ENCODE peak calls at places on chromosomes 16 and 17, in ten cellular contexts. One of them, this sample, is unnamed.

GRCh38 chr17:73360961-73361761 is 49.4 kb upstream of the CDC42EP4 start:
- DNase-seq in H54: no peak
- DNase-seq in right lobe of liver: no peak
- DNase-seq in sigmoid colon: no peak
- DNase-seq in IMR-90: no peak
- DNase-seq in testis: no peak
- DNase-seq in A549: no peak
- DNase-seq in breast epithelium: no peak
- DNase-seq in gastrocnemius medialis: no peak
- DNase-seq in GM12891: no peak
- DNase-seq in this sample: no peak

GRCh38 chr17:51120357-51120738 is 320 bp downstream of the SPAG9 start:
- DNase-seq in IMR-90: peak; percentile 14
- DNase-seq in H54: peak; percentile 47
- DNase-seq in sigmoid colon: peak; percentile 81
- DNase-seq in breast epithelium: no peak
- DNase-seq in right lobe of liver: no peak
- DNase-seq in A549: peak; percentile 55
- DNase-seq in testis: peak; percentile 53
- DNase-seq in GM12891: peak; percentile 44
- DNase-seq in gastrocnemius medialis: peak; percentile 54
- DNase-seq in this sample: no peak

GRCh38 chr17:6708357-6708961 is 4.7 kb downstream of the SLC13A5 start:
- DNase-seq in H54: no peak
- DNase-seq in gastrocnemius medialis: no peak
- DNase-seq in breast epithelium: no peak
- DNase-seq in testis: peak; percentile 2
- DNase-seq in sigmoid colon: no peak
- DNase-seq in IMR-90: no peak
- DNase-seq in right lobe of liver: peak; percentile 81
- DNase-seq in A549: no peak
- DNase-seq in GM12891: no peak
- DNase-seq in this sample: no peak

GRCh38 chr16:29777576-29778360 is at the start of gene ZG16:
- DNase-seq in breast epithelium: no peak
- DNase-seq in A549: no peak
- DNase-seq in testis: no peak
- DNase-seq in GM12891: no peak
- DNase-seq in gastrocnemius medialis: no peak
- DNase-seq in H54: no peak
- DNase-seq in right lobe of liver: no peak
- DNase-seq in IMR-90: no peak
- DNase-seq in sigmoid colon: no peak
- DNase-seq in this sample: no peak

GRCh38 chr17:46769531-46770438 is 48.7 kb downstream of the WNT3 start:
- DNase-seq in right lobe of liver: no peak
- DNase-seq in gastrocnemius medialis: no peak
- DNase-seq in IMR-90: no peak
- DNase-seq in A549: no peak
- DNase-seq in testis: no peak
- DNase-seq in GM12891: no peak
- DNase-seq in breast epithelium: no peak
- DNase-seq in H54: no peak
- DNase-seq in sigmoid colon: no peak
- DNase-seq in this sample: peak; percentile 51

GRCh38 chr17:70622382-70623260 is 453.3 kb downstream of the KCNJ2 start:
- DNase-seq in H54: peak; percentile 19
- DNase-seq in A549: peak; percentile 34
- DNase-seq in right lobe of liver: no peak
- DNase-seq in sigmoid colon: peak; percentile 58
- DNase-seq in testis: peak; percentile 31
- DNase-seq in IMR-90: peak; percentile 18
- DNase-seq in breast epithelium: no peak
- DNase-seq in GM12891: no peak
- DNase-seq in gastrocnemius medialis: peak; percentile 34
- DNase-seq in this sample: peak; percentile 1

GRCh38 chr16:58011652-58012051 is 10.4 kb downstream of the USB1 start:
- DNase-seq in IMR-90: peak; percentile 83
- DNase-seq in sigmoid colon: no peak
- DNase-seq in breast epithelium: no peak
- DNase-seq in A549: no peak
- DNase-seq in testis: no peak
- DNase-seq in GM12891: no peak
- DNase-seq in gastrocnemius medialis: no peak
- DNase-seq in H54: no peak
- DNase-seq in right lobe of liver: no peak
- DNase-seq in this sample: no peak

GRCh38 chr16:50460538-50461399 is 87.4 kb upstream of the NKD1 start:
- DNase-seq in H54: no peak
- DNase-seq in sigmoid colon: peak; percentile 33
- DNase-seq in GM12891: no peak
- DNase-seq in gastrocnemius medialis: no peak
- DNase-seq in right lobe of liver: peak; percentile 69
- DNase-seq in breast epithelium: no peak
- DNase-seq in A549: no peak
- DNase-seq in testis: no peak
- DNase-seq in IMR-90: no peak
- DNase-seq in this sample: no peak

GRCh38 chr16:29852654-29853053 is 10.4 kb downstream of the CDIPT start:
- DNase-seq in testis: no peak
- DNase-seq in breast epithelium: no peak
- DNase-seq in IMR-90: peak; percentile 72
- DNase-seq in sigmoid colon: peak; percentile 76
- DNase-seq in right lobe of liver: no peak
- DNase-seq in H54: no peak
- DNase-seq in A549: no peak
- DNase-seq in gastrocnemius medialis: no peak
- DNase-seq in GM12891: no peak
- DNase-seq in this sample: no peak

DNA sequence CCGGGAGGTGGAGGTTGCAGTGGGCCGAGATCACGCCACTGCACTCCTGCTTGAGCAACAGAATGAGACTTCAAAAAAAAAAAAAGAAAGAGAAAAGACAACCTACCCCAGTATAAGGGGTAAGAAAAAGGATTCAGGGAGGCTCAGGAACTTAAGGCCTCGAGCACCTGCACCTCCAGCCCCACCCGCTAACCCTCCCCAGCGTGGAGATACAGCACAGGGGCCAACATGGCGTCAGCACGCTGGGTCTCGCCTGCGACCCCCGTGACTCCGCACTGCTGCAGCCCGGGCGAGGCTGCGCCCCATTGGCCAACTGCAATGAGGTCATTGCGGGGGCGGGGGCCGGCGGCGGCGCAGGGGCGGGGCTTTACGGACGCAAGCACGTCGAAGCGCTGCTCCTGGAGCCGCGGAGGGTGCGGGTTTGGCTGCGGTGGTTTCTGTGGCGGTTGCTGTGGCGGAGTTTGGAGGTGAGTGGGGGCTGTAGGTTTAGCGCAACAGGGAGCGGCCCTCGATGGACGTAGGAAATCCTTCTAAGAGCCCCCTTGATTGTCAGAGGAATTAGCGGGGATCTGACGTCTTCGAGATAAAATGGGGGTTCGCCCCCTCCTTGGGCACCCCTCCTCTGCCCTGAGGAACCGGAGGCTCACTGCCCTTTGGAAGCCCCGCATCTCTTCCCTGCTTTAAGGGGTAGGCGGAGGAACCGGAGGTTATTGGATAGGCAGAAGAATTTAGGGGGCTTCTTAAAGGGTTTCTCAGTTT is at the start of gene ATP6V0A1:
- DNase-seq in gastrocnemius medialis: peak; percentile 96
- DNase-seq in IMR-90: peak; percentile 81
- DNase-seq in sigmoid colon: peak; percentile 98
- DNase-seq in testis: peak; percentile 97
- DNase-seq in A549: peak; percentile 94
- DNase-seq in GM12891: peak; percentile 77
- DNase-seq in right lobe of liver: peak; percentile 96
- DNase-seq in breast epithelium: peak; percentile 95
- DNase-seq in H54: peak; percentile 81
- DNase-seq in this sample: peak; percentile 96
- TF ChIP-seq POLR2A in gastrocnemius medialis: peak; percentile 94
- TF ChIP-seq POLR2A in IMR-90: peak; percentile 78
- TF ChIP-seq POLR2A in sigmoid colon: peak; percentile 91
- TF ChIP-seq POLR2A in testis: peak; percentile 51
- TF ChIP-seq POLR2A in A549: peak; percentile 80
- TF ChIP-seq POLR2A in GM12891: peak; percentile 70
- TF ChIP-seq POLR2A in right lobe of liver: peak; percentile 60
- TF ChIP-seq POLR2A in breast epithelium: peak; percentile 73
- TF ChIP-seq POLR2A in H54: peak; percentile 91
- TF ChIP-seq POLR2A in this sample: peak; percentile 63

DNA sequence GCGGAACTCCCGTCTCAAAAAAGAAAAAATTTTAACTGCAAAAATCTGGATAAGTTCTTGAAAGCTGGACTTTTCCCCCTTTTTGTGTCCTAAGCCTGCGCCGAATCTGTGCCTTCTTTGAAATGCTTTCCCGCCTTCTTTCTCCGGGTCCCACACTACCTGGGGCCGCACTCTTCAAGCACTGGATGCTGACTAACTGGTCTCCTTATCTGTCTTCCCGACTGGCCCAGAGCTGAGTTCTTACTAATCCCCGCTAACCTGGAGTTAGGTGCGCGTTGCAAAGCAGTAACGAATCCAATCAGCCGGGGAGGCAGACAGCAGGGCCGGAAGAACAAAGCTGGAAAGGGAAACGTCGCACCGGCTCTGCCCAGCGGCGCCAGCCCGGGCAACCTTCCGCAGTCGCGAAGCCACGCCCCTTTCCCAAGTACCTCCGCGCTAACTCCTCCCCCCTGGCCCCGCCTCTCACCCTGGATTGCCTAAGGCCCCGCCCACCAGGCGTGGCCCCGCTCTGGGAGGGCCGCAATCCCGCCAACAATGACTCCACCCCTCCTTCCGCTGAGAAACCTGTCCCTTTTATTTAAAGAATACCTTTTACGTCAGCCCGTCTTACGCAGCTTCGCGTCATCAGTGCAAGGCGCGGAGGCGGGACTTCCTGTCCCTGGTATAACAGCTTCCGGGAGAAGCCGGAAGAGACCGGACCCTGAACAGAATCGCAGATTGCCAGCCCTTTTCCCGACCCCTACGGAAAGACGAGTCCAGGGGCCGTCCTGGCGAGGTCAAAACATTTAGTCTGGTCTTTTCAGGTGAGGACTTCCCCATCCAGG is at the start of gene TMUB2:
- DNase-seq in IMR-90: peak; percentile 100
- DNase-seq in GM12891: peak; percentile 98
- DNase-seq in A549: peak; percentile 100
- DNase-seq in gastrocnemius medialis: peak; percentile 99
- DNase-seq in breast epithelium: peak; percentile 99
- DNase-seq in right lobe of liver: peak; percentile 99
- DNase-seq in H54: peak; percentile 98
- DNase-seq in sigmoid colon: peak; percentile 99
- DNase-seq in testis: peak; percentile 100
- DNase-seq in this sample: peak; percentile 100
- TF ChIP-seq POLR2A in IMR-90: peak; percentile 69
- TF ChIP-seq POLR2A in GM12891: peak; percentile 92
- TF ChIP-seq POLR2A in A549: peak; percentile 98
- TF ChIP-seq POLR2A in gastrocnemius medialis: peak; percentile 77
- TF ChIP-seq POLR2A in breast epithelium: peak; percentile 14
- TF ChIP-seq POLR2A in right lobe of liver: peak; percentile 89
- TF ChIP-seq POLR2A in H54: peak; percentile 96
- TF ChIP-seq POLR2A in sigmoid colon: peak; percentile 60
- TF ChIP-seq POLR2A in testis: peak; percentile 20
- TF ChIP-seq POLR2A in this sample: peak; percentile 91

DNA sequence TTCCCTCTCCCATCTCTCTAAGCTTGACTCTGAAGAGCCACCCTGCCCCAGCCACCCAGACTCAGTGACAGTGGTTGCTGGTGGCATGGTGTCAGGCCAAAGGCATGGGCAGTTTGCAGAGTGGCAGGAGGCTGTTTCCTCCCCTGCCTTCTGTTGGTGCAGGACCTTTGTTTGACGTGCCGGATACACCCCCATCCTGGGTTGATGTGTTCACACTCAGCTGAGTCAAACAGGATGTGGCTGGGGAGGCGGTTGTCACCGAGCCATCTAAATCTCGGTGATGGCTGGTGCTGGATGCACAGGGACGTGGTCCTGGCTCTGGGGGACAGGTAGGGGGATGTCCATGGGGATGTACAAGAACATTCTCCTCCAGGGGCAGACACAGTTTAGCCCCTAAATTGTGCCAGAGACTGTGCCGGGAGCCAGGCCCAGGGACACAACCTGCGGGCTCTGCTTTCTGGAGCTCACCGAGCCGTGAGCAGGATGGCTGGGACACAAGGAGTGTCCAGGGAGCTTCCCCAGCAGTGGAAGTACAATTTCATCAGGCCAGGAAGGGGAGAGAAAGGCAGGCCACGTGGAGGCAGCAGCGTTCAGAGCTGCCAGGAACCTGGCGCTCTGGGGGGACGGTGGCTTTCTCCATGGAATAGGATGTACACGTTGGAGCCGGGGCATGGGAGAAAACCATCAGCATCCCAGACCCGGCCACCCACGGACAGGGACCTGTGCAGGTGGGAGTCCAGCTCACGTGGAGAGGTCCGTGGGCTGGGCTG is 264.2 kb downstream of the SEC14L1 start:
- DNase-seq in A549: no peak
- DNase-seq in H54: peak; percentile 95
- DNase-seq in sigmoid colon: no peak
- DNase-seq in IMR-90: peak; percentile 86
- DNase-seq in GM12891: peak; percentile 92
- DNase-seq in gastrocnemius medialis: no peak
- DNase-seq in breast epithelium: no peak
- DNase-seq in testis: no peak
- DNase-seq in right lobe of liver: peak; percentile 65
- DNase-seq in this sample: no peak
- TF ChIP-seq POLR2A in A549: no peak
- TF ChIP-seq POLR2A in H54: no peak
- TF ChIP-seq POLR2A in sigmoid colon: no peak
- TF ChIP-seq POLR2A in IMR-90: no peak
- TF ChIP-seq POLR2A in GM12891: no peak
- TF ChIP-seq POLR2A in gastrocnemius medialis: no peak
- TF ChIP-seq POLR2A in breast epithelium: no peak
- TF ChIP-seq POLR2A in testis: no peak
- TF ChIP-seq POLR2A in right lobe of liver: no peak
- TF ChIP-seq POLR2A in this sample: no peak

DNA sequence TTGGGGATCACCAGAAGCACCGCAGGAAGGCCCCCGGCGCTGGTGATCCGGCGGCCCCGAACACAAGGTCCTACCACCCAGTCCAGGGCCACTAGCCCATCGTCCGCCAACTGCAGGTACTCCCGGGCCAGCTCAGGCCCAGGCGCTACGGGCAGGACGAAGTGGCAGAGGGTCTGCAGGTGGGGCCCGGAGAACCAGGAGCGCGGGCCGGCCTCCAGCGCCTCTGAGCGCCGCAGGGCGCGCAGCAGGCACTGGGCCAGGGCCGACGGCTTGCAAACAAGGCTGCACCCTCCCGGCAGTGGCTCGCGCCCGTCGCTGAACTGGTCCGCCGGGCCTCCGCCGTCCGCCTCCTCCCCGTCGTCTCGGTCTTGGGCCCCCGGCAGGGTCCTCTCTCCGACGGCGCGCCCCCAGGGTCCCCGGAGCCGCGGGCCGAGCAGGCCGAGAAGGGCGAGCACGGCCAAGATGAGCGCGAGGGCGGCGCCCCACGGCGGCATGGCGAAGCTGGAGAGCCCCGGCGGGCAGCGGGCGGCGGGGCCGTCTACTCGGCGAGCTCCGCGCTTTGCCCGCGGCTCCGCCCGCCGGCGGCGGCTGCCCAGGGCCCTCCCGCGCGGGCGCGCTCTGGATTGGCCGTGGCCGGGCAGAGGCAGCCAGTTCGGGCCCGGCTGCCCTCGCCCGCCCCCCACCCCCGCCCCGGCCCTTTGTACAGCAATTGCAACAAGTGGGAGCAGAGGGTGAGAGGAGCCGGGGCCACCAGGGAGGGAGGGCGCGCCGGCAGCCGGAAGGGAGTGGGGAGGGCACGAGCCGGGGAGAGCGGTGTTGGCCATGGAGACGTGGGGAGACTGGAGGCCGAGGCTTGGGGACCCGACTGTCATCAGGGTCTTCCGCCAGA is at the start of gene ABHD15:
- DNase-seq in right lobe of liver: peak; percentile 90
- DNase-seq in breast epithelium: no peak
- DNase-seq in A549: peak; percentile 75
- DNase-seq in GM12891: peak; percentile 63
- DNase-seq in gastrocnemius medialis: peak; percentile 48
- DNase-seq in IMR-90: peak; percentile 59
- DNase-seq in H54: peak; percentile 72
- DNase-seq in testis: peak; percentile 56
- DNase-seq in sigmoid colon: peak; percentile 87
- DNase-seq in this sample: peak; percentile 74
- TF ChIP-seq POLR2A in right lobe of liver: peak; percentile 87
- TF ChIP-seq POLR2A in breast epithelium: no peak
- TF ChIP-seq POLR2A in A549: peak; percentile 59
- TF ChIP-seq POLR2A in GM12891: no peak
- TF ChIP-seq POLR2A in gastrocnemius medialis: peak; percentile 48
- TF ChIP-seq POLR2A in IMR-90: no peak
- TF ChIP-seq POLR2A in H54: peak; percentile 10
- TF ChIP-seq POLR2A in testis: no peak
- TF ChIP-seq POLR2A in sigmoid colon: no peak
- TF ChIP-seq POLR2A in this sample: no peak